ENCODE peak calls at places on chromosomes 5 and 9, in nine cellular contexts. L, Z, P, B, Q, T, Y, J and E are unnamed samples.

GRCh38 chr5:131109540-131110255 is 55.4 kb downstream of the HINT1 start:
- DNase-seq in Z (peak), J (no peak), B (peak), Q (peak), Y (no peak), T (no peak), P (no peak), L (no peak), E (peak)

GRCh38 chr9:87386490-87386889 is 111.2 kb upstream of the DAPK1 start:
- DNase-seq in Y (no peak), P (no peak), L (peak), B (no peak), Z (no peak), J (no peak), T (no peak), Q (no peak), E (no peak)

GRCh38 chr5:28328691-28329090 is 1290.3 kb upstream of the CDH9 start:
- DNase-seq in J (no peak), Y (no peak), Z (no peak), L (no peak), T (no peak), Q (no peak), P (no peak), B (no peak), E (no peak)

GRCh38 chr5:14708551-14708950 is 44.0 kb downstream of the OTULIN start:
- DNase-seq in L (no peak), T (no peak), J (no peak), B (no peak), Q (no peak), Z (no peak), Y (no peak), P (no peak), E (no peak)

GRCh38 chr5:110386782-110387181 is 339.7 kb downstream of the TMEM232 start:
- DNase-seq in Z (no peak), P (no peak), Q (no peak), J (no peak), B (no peak), L (peak), Y (no peak), T (no peak), E (no peak)

GRCh38 chr9:131046093-131046380 is 37.1 kb downstream of the LAMC3 start:
- DNase-seq in Q (no peak), L (no peak), Z (no peak), B (no peak), Y (no peak), P (no peak), T (no peak), J (no peak), E (no peak)

GRCh38 chr9:99967457-99967856 is 61.0 kb downstream of the STX17 start:
- DNase-seq in Y (no peak), P (no peak), Z (no peak), T (no peak), Q (no peak), J (peak), B (peak), L (no peak), E (no peak)

GRCh38 chr5:79876510-79876909 is 114.6 kb downstream of the MTX3 start:
- DNase-seq in T (no peak), Q (no peak), J (no peak), P (no peak), B (no peak), L (no peak), Z (no peak), Y (no peak), E (no peak)

GRCh38 chr5:53095931-53096525 is 13.5 kb downstream of the MOCS2 start:
- DNase-seq in L (peak), P (no peak), T (peak), Q (peak), Z (peak), B (peak), Y (peak), J (peak), E (peak)

GRCh38 chr9:82101475-82101874 is 112.9 kb downstream of the SPATA31D1 start:
- DNase-seq in J (no peak), P (no peak), Z (no peak), Q (no peak), Y (no peak), T (no peak), L (no peak), B (no peak), E (no peak)

GRCh38 chr9:127455299-127455992 is 4.1 kb downstream of the LRSAM1 start:
- DNase-seq in T (no peak), Z (no peak), Y (no peak), B (peak), L (no peak), J (peak), Q (no peak), P (no peak), E (no peak)

GRCh38 chr5:77379558-77380061 is 112.5 kb downstream of the WDR41 start:
- DNase-seq in P (no peak), B (no peak), Z (no peak), J (no peak), Q (peak), T (no peak), L (no peak), Y (no peak), E (peak)

GRCh38 chr5:926416-927171 is 33.9 kb downstream of the TRIP13 start:
- DNase-seq in P (no peak), L (peak), Q (peak), J (peak), B (peak), T (no peak), Y (no peak), Z (peak), E (peak)

GRCh38 chr9:92737611-92738299 is 26.9 kb downstream of the BICD2 start:
- DNase-seq in J (no peak), B (no peak), Y (no peak), T (no peak), Q (no peak), L (no peak), Z (no peak), P (no peak), E (no peak)

GRCh38 chr9:18014556-18014955 is 435.7 kb downstream of the SH3GL2 start:
- DNase-seq in P (no peak), Z (no peak), L (no peak), J (no peak), Y (no peak), B (no peak), Q (no peak), T (no peak), E (no peak)

GRCh38 chr5:148939676-148940075 is 113.3 kb downstream of the ADRB2 start:
- DNase-seq in Y (no peak), L (no peak), B (no peak), P (no peak), T (no peak), Q (no peak), Z (no peak), J (no peak), E (no peak)

GRCh38 chr5:112004867-112005532 is 248.0 kb upstream of the NREP start:
- DNase-seq in T (no peak), Y (no peak), P (no peak), B (no peak), J (no peak), Z (no peak), Q (peak), L (no peak), E (peak)

GRCh38 chr9:114250235-114250568 is 72.7 kb upstream of the ORM1 start:
- DNase-seq in P (peak), T (peak), L (peak), Y (peak), J (peak), Q (no peak), B (no peak), Z (no peak), E (no peak)

GRCh38 chr5:110525762-110526161 is 200.7 kb downstream of the TMEM232 start:
- DNase-seq in L (no peak), Z (no peak), Y (no peak), J (no peak), B (no peak), Q (no peak), P (no peak), T (no peak), E (no peak)

GRCh38 chr9:105355810-105356209 is 92.0 kb upstream of the FSD1L start:
- DNase-seq in Q (peak), P (no peak), J (no peak), Y (no peak), Z (no peak), B (no peak), T (no peak), L (no peak), E (no peak)

GRCh38 chr9:124602632-124603031 is 95.4 kb upstream of the NR5A1 start:
- DNase-seq in B (no peak), L (no peak), Z (no peak), Q (no peak), Y (no peak), J (no peak), T (no peak), P (no peak), E (no peak)

GRCh38 chr9:35904338-35904737 is 1.7 kb upstream of the HRCT1 start:
- DNase-seq in Q (no peak), Y (no peak), T (no peak), P (no peak), J (peak), L (no peak), B (peak), Z (no peak), E (no peak)

GRCh38 chr9:133429641-133430161 is 7.5 kb downstream of the ADAMTS13 start:
- DNase-seq in J (no peak), Q (peak), Y (no peak), T (no peak), L (no peak), P (no peak), B (peak), Z (peak), E (peak)